ENCODE peak calls at places on chromosomes 2 and 18, in seven cellular contexts. V is SK-N-SH; X is CD8-positive, alpha-beta memory T cell; O is HCT116; P is iPS DF 6.9; I is stomach; M is OCI-LY7. D is an unnamed sample.

GRCh38 chr2:138823651-138824050 is 43.5 kb upstream of the NXPH2 start:
- DNase-seq in V (no peak), X (no peak), O (no peak), P (no peak), I (no peak), M (no peak), D (no peak)

GRCh38 chr18:67845035-67845434 is 328.5 kb upstream of the DSEL start:
- DNase-seq in V (no peak), X (no peak), O (no peak), P (no peak), I (no peak), M (no peak), D (no peak)

GRCh38 chr18:10228380-10228779 is 226.1 kb upstream of the APCDD1 start:
- DNase-seq in V (no peak), X (no peak), O (no peak), P (no peak), I (no peak), M (no peak), D (no peak)

GRCh38 chr2:171036532-171036931 is 107.5 kb downstream of the GORASP2 start:
- DNase-seq in V (no peak), X (no peak), O (no peak), P (no peak), I (no peak), M (no peak), D (no peak)

GRCh38 chr2:26455801-26456700 is 21.9 kb downstream of the OTOF start:
- DNase-seq in V (no peak), X (no peak), O (no peak), P (no peak), I (peak; percentile 41), M (no peak), D (no peak)

GRCh38 chr2:105287692-105288091 is 41.8 kb downstream of the TGFBRAP1 start:
- DNase-seq in V (peak; percentile 33), X (no peak), O (peak; percentile 16), P (peak; percentile 48), I (peak; percentile 61), M (peak; percentile 31), D (no peak)

GRCh38 chr18:78625895-78626294 is 353.7 kb upstream of the SALL3 start:
- DNase-seq in V (no peak), X (no peak), O (no peak), P (no peak), I (no peak), M (peak; percentile 73), D (no peak)

GRCh38 chr2:8036366-8036765 is 645.5 kb upstream of the ID2 start:
- DNase-seq in V (no peak), X (no peak), O (no peak), P (no peak), I (no peak), M (no peak), D (no peak)

GRCh38 chr2:157840568-157841156 is 35.5 kb downstream of the ACVR1 start:
- DNase-seq in V (no peak), X (no peak), O (no peak), P (no peak), I (peak; percentile 83), M (no peak), D (no peak)

GRCh38 chr2:29010946-29011649 is 30.0 kb downstream of the TOGARAM2 start:
- DNase-seq in V (no peak), X (peak; percentile 63), O (no peak), P (no peak), I (peak; percentile 38), M (peak; percentile 6), D (no peak)

GRCh38 chr2:72942881-72943418 is 25.6 kb downstream of the EMX1 start:
- DNase-seq in V (no peak), X (no peak), O (no peak), P (no peak), I (no peak), M (no peak), D (no peak)
- H3K27ac ChIP-seq in V (no peak overlapping the region), X (no peak overlapping the region), O (no peak overlapping the region), P (no peak overlapping the region), I (no peak overlapping the region), M (no peak overlapping the region), D (no peak overlapping the region)

GRCh38 chr2:144944506-144945230 is 424.7 kb upstream of the ZEB2 start:
- DNase-seq in V (no peak), X (no peak), O (no peak), P (no peak), I (no peak), M (no peak), D (no peak)

GRCh38 chr2:144943986-144944385 is 424.1 kb upstream of the ZEB2 start:
- DNase-seq in V (no peak), X (no peak), O (no peak), P (no peak), I (no peak), M (no peak), D (no peak)

GRCh38 chr2:144947709-144948037 is 427.8 kb upstream of the ZEB2 start:
- DNase-seq in V (no peak), X (no peak), O (no peak), P (no peak), I (no peak), M (no peak), D (no peak)

GRCh38 chr2:144948205-144948855 is 428.4 kb upstream of the ZEB2 start:
- DNase-seq in V (no peak), X (no peak), O (no peak), P (no peak), I (no peak), M (no peak), D (no peak)

GRCh38 chr2:144946263-144946662 is 426.3 kb upstream of the ZEB2 start:
- DNase-seq in V (no peak), X (no peak), O (no peak), P (no peak), I (no peak), M (no peak), D (no peak)
- H3K27ac ChIP-seq in V (no peak overlapping the region), X (no peak overlapping the region), O (no peak overlapping the region), P (no peak overlapping the region), I (no peak overlapping the region), M (no peak overlapping the region), D (no peak overlapping the region)

GRCh38 chr2:181461056-181461630 is 4.0 kb downstream of the ITGA4 start:
- DNase-seq in V (no peak), X (no peak), O (no peak), P (no peak), I (no peak), M (peak; percentile 22), D (no peak)

GRCh38 chr2:181463573-181463972 is 6.4 kb downstream of the ITGA4 start:
- DNase-seq in V (no peak), X (no peak), O (no peak), P (no peak), I (no peak), M (no peak), D (no peak)

GRCh38 chr2:181459646-181460045 is 2.5 kb downstream of the ITGA4 start:
- DNase-seq in V (no peak), X (no peak), O (no peak), P (no peak), I (no peak), M (no peak), D (no peak)

GRCh38 chr2:181458881-181459280 is 1.7 kb downstream of the ITGA4 start:
- DNase-seq in V (no peak), X (no peak), O (no peak), P (no peak), I (no peak), M (no peak), D (no peak)

DNA sequence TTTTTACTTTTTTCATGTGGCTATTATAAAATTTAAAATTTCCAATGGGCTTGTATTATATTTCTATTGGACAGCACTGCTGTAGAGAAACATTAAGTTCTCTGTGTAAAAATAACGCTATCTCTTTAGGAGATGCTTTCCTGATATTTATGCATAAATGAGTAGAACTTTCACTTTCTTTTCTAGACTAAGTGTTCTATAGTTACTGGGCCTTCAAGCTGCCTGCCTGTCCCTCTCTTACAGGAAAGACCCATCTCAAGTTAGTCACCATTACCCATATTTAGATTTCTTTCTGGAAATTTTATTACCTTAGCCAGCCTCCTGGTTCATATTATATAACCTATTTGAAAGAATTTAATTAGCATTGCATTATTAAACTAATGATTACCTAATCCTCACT is 4.8 kb downstream of the ITGA4 start:
- DNase-seq in V (no peak), X (no peak), O (no peak), P (no peak), I (no peak), M (no peak), D (no peak)
- H3K27ac ChIP-seq in V (no peak overlapping the region), X (no peak overlapping the region), O (no peak overlapping the region), P (no peak overlapping the region), I (no peak overlapping the region), M (no peak overlapping the region), D (no peak overlapping the region)

DNA sequence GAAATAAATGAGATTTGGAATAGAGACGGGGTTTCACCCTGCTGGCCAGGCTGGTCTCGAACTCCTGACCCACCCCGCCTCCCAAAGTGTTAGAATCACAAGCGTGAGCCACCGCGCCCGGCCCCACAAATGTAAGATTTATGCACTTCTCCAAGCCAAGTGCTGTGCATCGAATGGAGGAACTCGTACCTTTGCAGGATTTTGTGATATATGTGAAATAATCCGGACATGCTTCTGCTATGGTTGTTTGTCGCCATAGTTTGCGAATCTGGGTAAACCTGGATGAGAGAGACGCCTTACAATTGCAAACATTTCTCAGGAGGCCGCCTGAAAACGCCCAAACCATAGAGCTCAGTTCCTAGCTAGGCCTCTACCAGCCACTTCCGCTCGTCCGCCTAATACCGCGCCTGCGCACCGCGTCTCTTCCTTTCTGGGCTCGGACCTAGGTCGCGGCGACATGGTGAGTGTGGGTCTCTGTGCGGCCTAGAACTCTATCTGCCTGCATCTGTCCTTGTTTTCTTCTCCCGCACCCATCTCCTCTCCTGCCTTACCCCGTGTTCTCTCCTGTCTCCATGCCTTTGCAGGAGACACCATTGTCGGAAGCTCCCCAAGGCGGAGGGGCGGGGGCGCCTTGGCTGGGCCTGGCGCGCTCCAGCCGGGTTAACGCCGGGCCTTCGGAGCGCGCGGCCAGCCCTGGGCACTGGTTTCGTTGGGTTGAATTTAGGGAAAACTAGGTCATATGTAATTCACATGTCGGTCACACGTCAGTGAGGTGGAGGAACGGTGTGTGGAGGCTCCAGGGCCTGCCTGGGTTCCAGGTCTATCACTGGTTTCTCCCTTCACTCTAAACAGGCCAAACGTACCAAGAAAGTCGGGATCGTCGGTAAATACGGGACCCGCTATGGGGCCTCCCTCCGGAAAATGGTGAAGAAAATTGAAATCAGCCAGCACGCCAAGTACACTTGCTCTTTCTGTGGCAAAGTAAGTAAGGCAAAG is at the start of gene RPL37A:
- DNase-seq in V (peak; percentile 93), X (peak; percentile 81), O (peak; percentile 94), P (peak; percentile 93), I (peak; percentile 93), M (peak; percentile 95), D (peak; percentile 92)
- H3K27ac ChIP-seq in V (peak within 1 kb of the TSS; percentile 71), X (peak within 1 kb of the TSS; percentile 82), O (peak within 1 kb of the TSS; percentile 87), P (no peak within 1 kb of the TSS), I (peak within 1 kb of the TSS; percentile 75), M (peak within 1 kb of the TSS; percentile 67), D (peak within 1 kb of the TSS; percentile 77)

GRCh38 chr2:43314299-43314927 is 88.0 kb upstream of the ZFP36L2 start:
- DNase-seq in V (no peak), X (no peak), O (no peak), P (no peak), I (no peak), M (no peak), D (no peak)

GRCh38 chr2:43312751-43313641 is 86.6 kb upstream of the ZFP36L2 start:
- DNase-seq in V (peak; percentile 49), X (no peak), O (no peak), P (no peak), I (no peak), M (no peak), D (no peak)

GRCh38 chr2:43315482-43315881 is 89.1 kb upstream of the ZFP36L2 start:
- DNase-seq in V (no peak), X (no peak), O (no peak), P (no peak), I (no peak), M (no peak), D (no peak)

GRCh38 chr2:43311276-43311675 is 84.9 kb upstream of the ZFP36L2 start:
- DNase-seq in V (no peak), X (no peak), O (no peak), P (no peak), I (no peak), M (no peak), D (no peak)

GRCh38 chr2:43313642-43314017 is 87.2 kb upstream of the ZFP36L2 start:
- DNase-seq in V (no peak), X (no peak), O (no peak), P (no peak), I (no peak), M (no peak), D (no peak)
- H3K27ac ChIP-seq in V (peak overlapping the region; percentile 47), X (no peak overlapping the region), O (peak overlapping the region; percentile 60), P (no peak overlapping the region), I (no peak overlapping the region), M (no peak overlapping the region), D (no peak overlapping the region)

D was measured in substantia nigra.